ENCODE peak calls at places on chromosomes 6 and 20, in nine cellular contexts. H is left lung, Q is sigmoid colon, K is kidney epithelial cell, A is psoas muscle, D is endodermal cell, J is fibroblast of pulmonary artery, C is BJ, B is colonic mucosa. X is an unnamed sample.

GRCh38 chr20:58433759-58434158 is 44.7 kb downstream of the VAPB start:
- DNase-seq in B (peak; percentile 33), A (no peak), H (no peak), C (no peak), K (peak; percentile 26), D (no peak), Q (no peak), J (peak; percentile 76), X (peak; percentile 16)

GRCh38 chr20:39491711-39492110 is 529.6 kb downstream of the DHX35 start:
- DNase-seq in K (no peak), D (no peak), C (no peak), Q (no peak), B (no peak), H (no peak), J (no peak), A (no peak), X (no peak)

GRCh38 chr6:144768676-144769599 is 483.8 kb downstream of the UTRN start:
- DNase-seq in C (no peak), B (no peak), Q (no peak), H (no peak), D (no peak), J (no peak), K (no peak), A (no peak), X (peak; percentile 17)

GRCh38 chr20:6533828-6534388 is 233.6 kb upstream of the BMP2 start:
- DNase-seq in A (no peak), D (no peak), H (no peak), B (no peak), C (peak; percentile 81), K (peak; percentile 98), J (peak; percentile 65), Q (no peak), X (peak; percentile 46)

GRCh38 chr6:26053929-26054658 is 33.1 kb upstream of the HFE start:
- DNase-seq in B (no peak), H (no peak), C (no peak), D (no peak), A (no peak), K (no peak), Q (no peak), J (no peak), X (no peak)

GRCh38 chr6:7664003-7664402 is 61.9 kb upstream of the BMP6 start:
- DNase-seq in Q (no peak), H (no peak), J (no peak), K (no peak), D (no peak), C (no peak), B (no peak), A (no peak), X (no peak)

GRCh38 chr6:147222160-147222838 is 18.1 kb downstream of the STXBP5 start:
- DNase-seq in J (peak; percentile 48), B (no peak), H (no peak), K (no peak), A (no peak), C (no peak), D (peak; percentile 53), Q (no peak), X (no peak)

GRCh38 chr20:58245181-58245891 is 16.9 kb upstream of the ANKRD60 start:
- DNase-seq in B (no peak), J (no peak), D (no peak), C (no peak), A (no peak), K (no peak), Q (no peak), H (no peak), X (no peak)

GRCh38 chr20:3276400-3277015 is 37.5 kb upstream of the SLC4A11 start:
- DNase-seq in D (peak; percentile 77), A (no peak), C (no peak), J (peak; percentile 54), B (peak; percentile 27), H (no peak), K (no peak), Q (no peak), X (peak; percentile 9)

DNA sequence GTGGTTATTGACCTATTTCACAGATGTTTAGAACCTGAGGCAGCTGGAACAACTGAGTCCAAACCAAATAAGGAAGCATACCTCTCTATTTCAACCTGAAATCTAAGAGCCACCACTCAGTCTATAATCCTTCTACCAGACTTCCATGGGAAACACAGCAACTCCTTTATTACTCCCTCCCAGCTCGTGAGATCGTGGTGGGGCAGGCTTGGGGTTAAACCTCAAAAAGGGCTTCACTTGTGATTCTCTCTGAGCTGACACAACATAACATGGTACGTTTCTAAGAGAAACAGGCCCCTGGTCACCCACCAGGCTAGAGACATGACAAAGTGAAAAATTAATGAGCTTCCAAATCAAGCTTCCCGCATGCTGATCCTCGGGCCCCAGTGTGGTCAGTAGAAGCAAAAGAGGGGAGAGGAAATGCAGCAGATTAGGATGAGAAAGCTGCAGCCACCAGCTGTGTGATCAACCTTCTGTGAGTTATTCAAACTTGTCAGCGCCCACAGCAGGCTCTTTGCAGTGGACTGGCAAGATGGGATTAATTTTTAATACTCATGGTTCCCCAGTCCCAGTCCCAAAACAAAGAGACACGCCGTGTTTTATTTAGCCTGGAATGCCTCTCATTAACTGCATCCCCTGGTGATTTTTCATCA is 9.3 kb downstream of the PKHD1 start:
- DNase-seq in C (no peak), A (no peak), J (no peak), H (no peak), B (no peak), D (peak; percentile 67), K (no peak), Q (no peak), X (no peak)
- H3K4me3 ChIP-seq in C (no peak overlapping the region), A (no peak overlapping the region), J (no peak overlapping the region), H (no peak overlapping the region), B (no peak overlapping the region), D (no peak overlapping the region), K (no peak overlapping the region), Q (no peak overlapping the region), X (no peak overlapping the region)

GRCh38 chr20:46255440-46256104 is 52.7 kb downstream of the CDH22 start:
- DNase-seq in D (no peak), K (peak; percentile 2), H (peak; percentile 68), B (peak; percentile 96), Q (peak; percentile 77), A (peak; percentile 82), J (peak; percentile 58), C (no peak), X (no peak)

GRCh38 chr20:46252352-46253091 is 55.8 kb downstream of the CDH22 start:
- DNase-seq in C (no peak), K (no peak), B (no peak), Q (no peak), D (no peak), A (no peak), J (no peak), H (no peak), X (no peak)

GRCh38 chr20:46250772-46251171 is 57.5 kb downstream of the CDH22 start:
- DNase-seq in B (no peak), D (no peak), Q (no peak), K (no peak), J (no peak), H (no peak), C (no peak), A (no peak), X (no peak)

GRCh38 chr20:46251211-46251673 is 57.1 kb downstream of the CDH22 start:
- DNase-seq in D (peak; percentile 83), K (no peak), Q (no peak), A (no peak), C (no peak), B (no peak), H (no peak), J (no peak), X (no peak)

GRCh38 chr20:46253391-46253790 is 54.9 kb downstream of the CDH22 start:
- DNase-seq in C (no peak), D (peak; percentile 83), B (peak; percentile 29), K (no peak), Q (no peak), J (no peak), A (peak; percentile 65), H (no peak), X (no peak)
- TF ChIP-seq CTCF in C (peak; percentile 12), D (peak; percentile 71), B (no peak), K (peak; percentile 3), Q (no peak), J (no peak), A (peak; percentile 26), H (no peak), X (peak; percentile 20)

GRCh38 chr6:137213813-137214212 is 5.4 kb downstream of the IFNGR1 start:
- DNase-seq in Q (no peak), C (no peak), J (no peak), H (no peak), K (no peak), D (no peak), B (no peak), A (no peak), X (no peak)

GRCh38 chr6:137213331-137213740 is 5.8 kb downstream of the IFNGR1 start:
- DNase-seq in H (no peak), Q (no peak), B (no peak), A (no peak), C (no peak), D (no peak), K (no peak), J (no peak), X (no peak)

GRCh38 chr6:137216106-137216505 is 3.1 kb downstream of the IFNGR1 start:
- DNase-seq in B (no peak), K (no peak), J (no peak), Q (no peak), H (no peak), C (no peak), D (no peak), A (no peak), X (no peak)

GRCh38 chr6:137216875-137217553 is 2.2 kb downstream of the IFNGR1 start:
- DNase-seq in J (no peak), D (no peak), H (no peak), Q (no peak), C (no peak), K (no peak), B (no peak), A (no peak), X (no peak)

DNA sequence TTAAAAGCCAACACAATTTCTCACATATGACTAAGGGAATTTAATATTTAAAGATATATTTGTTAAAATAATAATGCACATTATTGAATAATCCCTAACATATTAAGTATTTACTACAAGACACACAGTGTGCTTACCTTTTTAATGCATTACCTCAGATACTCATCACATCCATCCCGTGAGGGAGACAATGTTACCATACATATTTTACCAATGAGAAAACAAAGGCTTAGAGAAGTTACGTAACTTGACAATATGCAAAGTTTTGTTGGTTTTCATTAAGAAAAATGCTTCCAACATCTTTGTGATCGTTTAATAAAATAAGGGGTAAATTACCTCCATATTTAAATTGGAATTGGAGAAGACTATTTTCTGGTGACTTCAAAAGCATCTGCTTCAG is 4.3 kb downstream of the IFNGR1 start:
- DNase-seq in D (no peak), B (no peak), J (no peak), Q (no peak), A (no peak), K (no peak), C (no peak), H (no peak), X (no peak)
- H3K4me3 ChIP-seq in D (no peak overlapping the region), B (no peak overlapping the region), J (no peak overlapping the region), Q (no peak overlapping the region), A (peak overlapping the region; percentile 37), K (no peak overlapping the region), C (no peak overlapping the region), H (no peak overlapping the region), X (no peak overlapping the region)

DNA sequence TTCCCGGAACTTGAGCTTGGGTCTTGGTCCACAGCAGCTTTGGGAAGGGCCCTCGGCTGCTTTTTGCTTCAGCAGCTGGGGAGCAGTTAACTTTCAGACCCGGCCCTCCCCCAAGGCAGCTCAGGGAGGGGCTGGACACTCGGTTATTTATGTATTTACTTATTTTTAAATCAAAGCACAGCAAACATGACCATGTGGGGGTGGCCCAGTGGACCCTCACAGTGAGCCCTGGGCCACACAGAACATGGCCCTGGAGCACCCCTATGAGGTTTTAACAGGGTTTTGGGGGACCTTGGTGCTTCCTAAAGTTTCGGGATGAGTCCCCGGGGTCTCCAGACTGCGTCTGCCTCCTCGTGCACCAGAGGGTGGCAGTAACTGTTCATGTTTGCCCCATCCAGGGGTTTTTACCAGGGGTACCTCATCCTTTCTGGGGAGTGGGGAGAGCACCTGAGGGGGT is 26.6 kb upstream of the NPBWR2 start:
- DNase-seq in B (no peak), H (peak; percentile 8), K (no peak), C (no peak), Q (peak; percentile 48), J (no peak), D (peak; percentile 61), A (no peak), X (no peak)
- TF ChIP-seq CTCF in B (no peak), H (no peak), K (peak; percentile 34), C (no peak), Q (no peak), J (peak; percentile 18), D (peak; percentile 67), A (peak; percentile 9), X (no peak)